ENCODE peak calls at places on chromosomes 2 and 18, in five cellular contexts. V is GM12864, X is NT2/D1, G is dorsolateral prefrontal cortex, H is transverse colon. O is an unnamed sample.

GRCh38 chr18:70454705-70455322 is 166.0 kb downstream of the SOCS6 start:
- DNase-seq in G (no peak), X (peak), H (no peak), V (peak), O (peak)

GRCh38 chr2:188788621-188789020 is 185.6 kb upstream of the COL3A1 start:
- DNase-seq in G (no peak), H (peak), X (no peak), V (no peak), O (no peak)

GRCh38 chr2:32812316-32812715 is 134.4 kb upstream of the LTBP1 start:
- DNase-seq in X (no peak), H (no peak), G (no peak), V (no peak), O (no peak)

GRCh38 chr2:29110916-29111315 is 4.3 kb upstream of the CLIP4 start:
- DNase-seq in G (no peak), H (no peak), X (no peak), V (peak), O (no peak)

GRCh38 chr2:224160917-224161316 is 121.8 kb upstream of the SERPINE2 start:
- DNase-seq in V (no peak), H (no peak), X (no peak), G (no peak), O (no peak)

GRCh38 chr2:10901160-10901559 is 10.6 kb upstream of the KCNF1 start:
- DNase-seq in X (no peak), V (no peak), G (no peak), H (no peak), O (no peak)

GRCh38 chr2:215860076-215860475 is 153.3 kb downstream of the MREG start:
- DNase-seq in X (no peak), V (no peak), H (no peak), G (no peak), O (no peak)

GRCh38 chr2:27071990-27072830 is 756 bp upstream of the OST4 start:
- DNase-seq in V (no peak), X (peak), G (no peak), H (peak), O (no peak)

GRCh38 chr2:150620860-150621259 is 133.4 kb upstream of the RND3 start:
- DNase-seq in V (no peak), X (no peak), G (no peak), H (no peak), O (no peak)

GRCh38 chr2:213046431-213046830 is 105.0 kb downstream of the IKZF2 start:
- DNase-seq in H (no peak), X (no peak), G (no peak), V (no peak), O (no peak)

GRCh38 chr2:70086278-70086837 is 919 bp upstream of the PCBP1 start:
- DNase-seq in V (peak), H (peak), G (peak), X (no peak), O (peak)

GRCh38 chr2:19362094-19362649 is 3.7 kb upstream of the OSR1 start:
- DNase-seq in X (no peak), G (no peak), V (no peak), H (no peak), O (no peak)

GRCh38 chr2:182298456-182298855 is 128.4 kb downstream of the PDE1A start:
- DNase-seq in H (no peak), X (no peak), V (no peak), G (no peak), O (no peak)

GRCh38 chr2:229731916-229732315 is 17.6 kb upstream of the DNER start:
- DNase-seq in H (no peak), X (no peak), V (no peak), G (no peak), O (no peak)

GRCh38 chr2:227413371-227413770 is 25.6 kb upstream of the SCYGR1 start:
- DNase-seq in X (no peak), G (no peak), V (no peak), H (peak), O (no peak)

GRCh38 chr2:97870396-97870843 is 125.3 kb downstream of the TMEM131 start:
- DNase-seq in X (no peak), V (peak), H (no peak), G (no peak), O (no peak)

GRCh38 chr2:208146006-208146405 is at the start of gene CRYGB:
- DNase-seq in X (peak), V (no peak), G (no peak), H (no peak), O (no peak)

GRCh38 chr2:141399270-141399669 is 731.5 kb downstream of the LRP1B start:
- DNase-seq in G (no peak), V (no peak), X (peak), H (no peak), O (peak)

GRCh38 chr18:43935051-43935412 is 657.7 kb upstream of the SYT4 start:
- DNase-seq in G (no peak), H (no peak), X (no peak), V (no peak), O (no peak)

GRCh38 chr2:174339971-174340399 is 5.2 kb downstream of the SP9 start:
- DNase-seq in G (no peak), V (no peak), H (no peak), X (no peak), O (no peak)

GRCh38 chr2:174338155-174338495 is 3.4 kb downstream of the SP9 start:
- DNase-seq in H (no peak), X (no peak), V (no peak), G (no peak), O (no peak)

GRCh38 chr2:174340400-174341300 is 5.9 kb downstream of the SP9 start:
- DNase-seq in G (no peak), H (no peak), X (no peak), V (no peak), O (no peak)

GRCh38 chr2:174338626-174339570 is 4.1 kb downstream of the SP9 start:
- DNase-seq in H (no peak), X (no peak), V (no peak), G (no peak), O (no peak)

DNA sequence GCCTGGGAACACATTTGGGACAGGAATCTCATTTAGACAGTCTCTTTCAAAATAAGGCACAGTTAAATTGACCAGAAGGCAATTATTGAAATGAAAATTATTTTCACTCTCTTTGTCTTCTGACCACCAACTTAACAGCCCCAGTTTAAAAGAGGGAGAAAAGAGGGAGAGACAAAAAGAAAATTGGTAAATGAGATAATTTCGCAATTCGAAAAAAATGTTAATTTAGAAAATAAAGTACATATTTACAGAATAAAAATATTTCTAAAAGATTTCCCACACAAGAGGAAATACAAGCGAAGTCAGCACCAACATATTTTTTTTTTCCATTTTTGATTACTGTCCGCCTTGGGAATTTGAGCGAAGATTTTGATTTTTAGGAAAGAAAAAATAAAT is 4.8 kb downstream of the SP9 start:
- DNase-seq in H (no peak), G (no peak), V (no peak), X (no peak), O (no peak)
- H3K4me3 ChIP-seq in H (no peak), G (no peak), V (no peak), X (no peak), O (peak)

DNA sequence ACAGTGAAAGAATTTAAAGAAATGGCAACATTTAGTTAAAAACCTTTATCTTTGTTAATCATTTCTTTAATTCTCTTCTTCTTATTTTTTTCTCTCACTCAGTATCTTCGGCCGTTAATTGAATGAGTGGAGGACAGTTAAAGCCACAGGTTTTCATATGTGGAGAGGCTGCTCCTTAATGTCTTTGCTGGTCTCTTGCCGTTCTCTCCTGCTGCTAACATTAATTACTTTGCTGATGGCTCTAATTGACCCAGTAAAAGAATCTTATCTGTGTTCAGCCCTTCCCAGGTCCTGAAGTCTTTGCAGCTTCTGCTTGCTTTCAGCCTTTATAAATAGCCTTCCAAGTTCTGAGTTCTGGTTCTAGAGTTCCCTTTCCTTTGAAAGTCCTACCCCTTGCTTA is 77.1 kb downstream of the ADAM23 start:
- DNase-seq in X (no peak), V (no peak), H (no peak), G (no peak), O (no peak)
- H3K4me3 ChIP-seq in X (no peak), V (no peak), H (no peak), G (no peak), O (no peak)

DNA sequence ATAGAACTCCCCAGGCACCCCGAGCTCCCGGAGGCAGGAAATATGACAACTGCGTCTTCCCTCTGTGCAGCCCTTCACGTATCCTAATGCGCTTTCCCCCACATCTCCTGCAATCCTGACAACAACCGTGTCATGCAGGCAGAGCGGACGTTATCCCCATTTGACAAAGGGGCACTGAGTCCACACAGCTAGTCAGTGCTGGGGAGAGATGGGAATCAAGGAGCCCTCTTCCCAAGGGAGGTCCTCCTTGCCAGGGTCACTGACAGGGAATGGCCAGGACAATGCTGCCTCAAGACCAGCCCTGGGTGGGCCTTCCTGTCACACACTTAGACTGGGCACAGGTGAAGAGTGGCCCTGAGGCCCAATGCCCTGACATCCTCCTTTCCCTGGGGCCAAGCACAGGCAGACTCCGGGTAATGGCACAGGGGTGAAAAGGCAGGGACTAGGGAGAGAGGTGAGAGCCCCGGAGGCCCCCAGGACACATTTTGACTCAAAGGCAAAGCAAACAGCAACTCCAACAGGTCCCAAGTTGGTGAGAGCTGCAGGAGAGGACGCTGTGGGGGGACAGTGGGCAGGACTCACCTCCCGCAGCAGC is 2.2 kb downstream of the ADCY3 start:
- DNase-seq in X (no peak), G (no peak), H (no peak), V (no peak), O (no peak)
- H3K4me3 ChIP-seq in X (no peak), G (peak), H (no peak), V (peak), O (peak)

GRCh38 chr2:159715451-159715850 is 3.1 kb downstream of the MARCHF7 start:
- DNase-seq in V (no peak), H (no peak), G (no peak), X (no peak), O (no peak)
- H3K4me3 ChIP-seq in V (no peak), H (no peak), G (peak), X (no peak), O (no peak)

DNA sequence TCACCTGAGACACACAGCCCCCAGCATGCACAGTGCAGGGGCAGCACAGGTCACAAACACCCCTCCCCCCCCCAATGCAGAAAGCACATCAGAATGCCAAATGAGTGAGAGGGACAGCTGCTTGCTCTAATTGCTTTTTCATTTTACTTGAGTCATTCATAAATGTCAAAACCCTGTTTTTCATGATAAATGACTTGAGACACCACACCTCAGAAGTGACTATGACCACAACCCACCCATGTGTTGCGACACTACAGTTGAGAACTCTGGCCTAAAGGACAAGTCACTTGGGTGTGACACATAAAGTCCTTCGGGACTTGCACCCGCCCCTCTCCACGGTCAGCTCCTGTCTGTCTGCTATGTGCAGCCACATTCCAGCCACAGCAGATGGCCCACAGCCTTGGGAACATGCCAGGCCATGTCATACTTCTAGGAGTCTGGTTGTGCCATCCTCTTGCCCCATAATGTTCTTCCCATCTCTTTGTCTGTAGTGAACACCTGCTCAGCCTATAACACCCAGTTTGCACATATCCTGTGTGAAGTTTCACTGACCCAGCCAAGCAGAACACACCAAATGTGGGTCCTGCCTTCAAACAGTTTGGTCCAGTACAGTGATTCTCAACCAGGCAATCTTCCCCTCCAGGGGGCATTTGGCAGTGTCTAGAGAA is 30.2 kb upstream of the RIOK3 start:
- DNase-seq in G (no peak), X (no peak), H (peak), V (peak), O (peak)
- H3K4me3 ChIP-seq in G (no peak), X (no peak), H (no peak), V (no peak), O (peak)

GRCh38 chr18:33841221-33841967 is 263.4 kb downstream of the ASXL3 start:
- DNase-seq in G (no peak), H (no peak), X (no peak), V (no peak), O (peak)

GRCh38 chr18:33849731-33850130 is 271.7 kb downstream of the ASXL3 start:
- DNase-seq in X (no peak), H (no peak), V (no peak), G (no peak), O (peak)

GRCh38 chr18:33839452-33840225 is 261.6 kb downstream of the ASXL3 start:
- DNase-seq in G (peak), X (peak), H (peak), V (peak), O (peak)

DNA sequence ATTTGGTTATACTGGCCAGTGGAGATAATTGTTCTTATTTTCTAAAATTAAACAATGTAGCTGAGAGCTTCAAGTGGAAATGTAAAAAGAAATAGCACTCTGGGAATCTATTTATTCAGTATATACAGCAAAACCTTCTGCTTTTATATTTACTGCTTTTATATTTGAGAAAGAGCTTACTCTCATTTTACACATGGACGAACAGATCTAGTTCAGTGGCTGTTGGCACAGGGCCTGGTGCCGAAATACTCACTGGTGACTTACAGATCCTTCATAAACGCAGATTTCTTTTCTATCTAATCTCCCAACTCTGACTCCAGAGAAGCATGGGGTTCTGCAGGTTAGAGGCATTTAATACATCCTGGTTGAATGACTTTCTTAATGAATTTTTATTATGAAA is 266.2 kb downstream of the ASXL3 start:
- DNase-seq in G (peak), H (no peak), V (no peak), X (no peak), O (peak)
- H3K4me3 ChIP-seq in G (no peak), H (no peak), V (no peak), X (no peak), O (peak)

O was measured in Karpas-422.